ENCODE peak calls at places on chromosome 7, in five cellular contexts. F is ACHN, I is cardiac muscle cell, J is LoVo, A is HS-5. L is an unnamed sample.

GRCh38 chr7:92714767-92715166 is 121.6 kb downstream of the CDK6 start:
- DNase-seq in F (no peak), J (no peak), I (no peak), A (no peak), L (no peak)

GRCh38 chr7:73704640-73705550 is 14.6 kb downstream of the STX1A start:
- DNase-seq in A (no peak), F (no peak), J (no peak), I (no peak), L (peak; percentile 81)

GRCh38 chr7:44385384-44386138 is 60.2 kb upstream of the CAMK2B start:
- DNase-seq in J (no peak), F (no peak), A (no peak), I (no peak), L (no peak)

GRCh38 chr7:44378744-44379143 is 53.4 kb upstream of the CAMK2B start:
- DNase-seq in J (no peak), I (no peak), A (peak; percentile 99), F (peak; percentile 23), L (peak; percentile 84)

GRCh38 chr7:159156436-159157245 is 12.0 kb upstream of the VIPR2 start:
- DNase-seq in I (no peak), J (no peak), A (no peak), F (no peak), L (no peak)

GRCh38 chr7:43588477-43589132 is 5.7 kb downstream of the STK17A start:
- DNase-seq in F (no peak), J (no peak), A (no peak), I (no peak), L (no peak)

GRCh38 chr7:4014649-4015048 is 667.4 kb upstream of the FOXK1 start:
- DNase-seq in F (no peak), A (no peak), I (no peak), J (no peak), L (no peak)

GRCh38 chr7:131072505-131073091 is 255.1 kb upstream of the MKLN1 start:
- DNase-seq in I (peak; percentile 56), A (no peak), J (no peak), F (peak; percentile 84), L (peak; percentile 32)

GRCh38 chr7:51139796-51140195 is 176.8 kb downstream of the COBL start:
- DNase-seq in J (no peak), F (peak; percentile 60), I (no peak), A (no peak), L (no peak)

GRCh38 chr7:319267-319661 is 29.3 kb downstream of the FOXL3 start:
- DNase-seq in F (no peak), I (no peak), A (no peak), J (no peak), L (no peak)

GRCh38 chr7:27107901-27108381 is 5.5 kb upstream of the HOXA2 start:
- DNase-seq in A (no peak), I (no peak), F (no peak), J (no peak), L (no peak)

GRCh38 chr7:149126662-149127321 is 668 bp upstream of the ZNF425 start:
- DNase-seq in J (peak; percentile 23), A (no peak), I (peak; percentile 35), F (peak; percentile 48), L (peak; percentile 60)

GRCh38 chr7:110373514-110374258 is 717.2 kb upstream of the LRRN3 start:
- DNase-seq in F (peak; percentile 92), A (no peak), I (no peak), J (no peak), L (no peak)

GRCh38 chr7:824106-824505 is 8.2 kb upstream of the SUN1 start:
- DNase-seq in A (no peak), F (no peak), I (no peak), J (no peak), L (no peak)

GRCh38 chr7:133095119-133095671 is 13.3 kb upstream of the CHCHD3 start:
- DNase-seq in A (no peak), F (no peak), J (no peak), I (no peak), L (no peak)

GRCh38 chr7:22277375-22277774 is 79.6 kb downstream of the RAPGEF5 start:
- DNase-seq in J (no peak), A (no peak), I (no peak), F (no peak), L (no peak)

GRCh38 chr7:27129729-27130539 is 623 bp downstream of the HOXA4 start:
- DNase-seq in J (peak; percentile 36), A (no peak), I (no peak), F (peak; percentile 72), L (peak; percentile 63)

GRCh38 chr7:44131173-44132009 is 8.0 kb upstream of the POLD2 start:
- DNase-seq in J (no peak), I (peak; percentile 80), A (no peak), F (peak; percentile 51), L (no peak)

GRCh38 chr7:151679868-151680534 is 160.3 kb upstream of the RHEB start:
- DNase-seq in J (no peak), A (no peak), F (no peak), I (no peak), L (no peak)

GRCh38 chr7:127322832-127323231 is 69.7 kb downstream of the ZNF800 start:
- DNase-seq in I (no peak), F (no peak), J (no peak), A (no peak), L (no peak)

GRCh38 chr7:129750091-129750870 is 138.8 kb downstream of the NRF1 start:
- DNase-seq in I (no peak), J (no peak), F (no peak), A (no peak), L (no peak)

GRCh38 chr7:2604608-2605174 is 27.1 kb upstream of the TTYH3 start:
- DNase-seq in A (no peak), F (no peak), I (no peak), J (no peak), L (no peak)

GRCh38 chr7:158912406-158912805 is 56.0 kb downstream of the DYNC2I1 start:
- DNase-seq in J (no peak), F (no peak), I (no peak), A (no peak), L (no peak)

GRCh38 chr7:44678468-44679179 is 70.0 kb upstream of the ZMIZ2 start:
- DNase-seq in A (peak; percentile 92), J (no peak), F (peak; percentile 22), I (no peak), L (no peak)

GRCh38 chr7:129368389-129368986 is 65.7 kb upstream of the STRIP2 start:
- DNase-seq in J (no peak), A (no peak), F (no peak), I (no peak), L (no peak)

GRCh38 chr7:30699706-30700495 is 17.6 kb upstream of the CRHR2 start:
- DNase-seq in F (no peak), I (peak; percentile 66), A (no peak), J (no peak), L (no peak)

GRCh38 chr7:75795831-75796285 is 17.7 kb downstream of the CCL24 start:
- DNase-seq in I (peak; percentile 29), A (no peak), J (no peak), F (no peak), L (no peak)

GRCh38 chr7:34342403-34342802 is 315.6 kb upstream of the NPSR1 start:
- DNase-seq in F (no peak), A (no peak), J (no peak), I (no peak), L (no peak)

GRCh38 chr7:155163696-155164095 is 93.6 kb downstream of the HTR5A start:
- DNase-seq in I (no peak), A (no peak), J (no peak), F (no peak), L (no peak)

GRCh38 chr7:123966936-123967335 is 41.9 kb downstream of the SPAM1 start:
- DNase-seq in F (peak; percentile 12), I (peak; percentile 13), A (no peak), J (no peak), L (no peak)

GRCh38 chr7:134120405-134120804 is 6.7 kb upstream of the LRGUK start:
- DNase-seq in A (no peak), F (no peak), J (no peak), I (no peak), L (no peak)

GRCh38 chr7:101113860-101114259 is 13.0 kb upstream of the SERPINE1 start:
- DNase-seq in I (no peak), J (no peak), A (no peak), F (no peak), L (no peak)

GRCh38 chr7:33733865-33734650 is 171.3 kb upstream of the BMPER start:
- DNase-seq in I (peak; percentile 73), A (no peak), F (no peak), J (no peak), L (no peak)